ENCODE peak calls at places on chromosomes 1 and 21, in eight cellular contexts. B, N, D, U, G, L, Q and Z are unnamed samples.

GRCh38 chr1:41568204-41568603 is 83.7 kb upstream of the EDN2 start:
- DNase-seq in N (no peak), D (no peak), G (no peak), L (no peak), Q (no peak), B (no peak), U (no peak), Z (no peak)

GRCh38 chr1:151145158-151146071 is 1.0 kb downstream of the SEMA6C start:
- DNase-seq in B (peak), Q (no peak), N (no peak), G (no peak), D (no peak), U (peak), L (no peak), Z (peak)

GRCh38 chr1:96313216-96313615 is 408.4 kb upstream of the PTBP2 start:
- DNase-seq in N (no peak), B (peak), U (peak), D (no peak), L (peak), Q (no peak), G (no peak), Z (no peak)

GRCh38 chr1:19166066-19166465 is 44.0 kb downstream of the UBR4 start:
- DNase-seq in B (no peak), Q (no peak), L (no peak), N (no peak), D (no peak), G (no peak), U (peak), Z (no peak)

GRCh38 chr1:105087496-105087895 is 1337.8 kb downstream of the AMY1C start:
- DNase-seq in L (peak), B (no peak), U (no peak), G (no peak), Q (no peak), N (no peak), D (no peak), Z (no peak)

GRCh38 chr21:42733874-42734273 is 80.5 kb downstream of the PDE9A start:
- DNase-seq in U (no peak), Q (no peak), B (no peak), L (no peak), D (no peak), G (no peak), N (no peak), Z (no peak)

GRCh38 chr1:168907053-168907452 is 178.0 kb upstream of the DPT start:
- DNase-seq in Q (no peak), L (no peak), N (no peak), D (no peak), G (no peak), B (no peak), U (no peak), Z (no peak)

GRCh38 chr1:192550922-192551534 is 24.5 kb upstream of the RGS1 start:
- DNase-seq in G (no peak), L (peak), N (no peak), B (peak), Q (no peak), U (peak), D (no peak), Z (no peak)

GRCh38 chr21:26457817-26458216 is 115.3 kb downstream of the CYYR1 start:
- DNase-seq in G (no peak), Q (no peak), D (no peak), L (no peak), B (no peak), N (no peak), U (no peak), Z (no peak)

GRCh38 chr1:152047607-152047953 is 10.8 kb upstream of the S100A11 start:
- DNase-seq in Q (no peak), B (no peak), U (no peak), D (no peak), N (no peak), L (peak), G (no peak), Z (no peak)

GRCh38 chr1:98702976-98703375 is 41.5 kb downstream of the SNX7 start:
- DNase-seq in D (no peak), G (no peak), N (no peak), U (peak), Q (no peak), L (peak), B (peak), Z (no peak)